ENCODE peak calls at places on chromosomes 3 and 15, in nine cellular contexts. J, B, Y, V, P, A, T, O and G are unnamed samples.

GRCh38 chr15:101063891-101064794 is 145.0 kb downstream of the LRRK1 start:
- DNase-seq in B (no peak), T (no peak), A (no peak), J (no peak), O (peak; percentile 29), Y (no peak), V (peak; percentile 46), P (no peak), G (no peak)

GRCh38 chr3:134376385-134376765 is 2.1 kb upstream of the AMOTL2 start:
- DNase-seq in Y (no peak), J (no peak), T (no peak), A (no peak), P (no peak), B (no peak), V (no peak), O (no peak), G (no peak)

GRCh38 chr15:50798684-50799083 is 33.2 kb upstream of the SPPL2A start:
- DNase-seq in V (no peak), A (no peak), Y (no peak), T (no peak), B (no peak), P (no peak), O (no peak), J (no peak), G (no peak)

GRCh38 chr3:30749230-30749629 is 142.8 kb downstream of the TGFBR2 start:
- DNase-seq in A (no peak), T (no peak), P (no peak), J (no peak), B (no peak), O (no peak), V (no peak), Y (no peak), G (no peak)

GRCh38 chr3:16113704-16114103 is 60.8 kb upstream of the GALNT15 start:
- DNase-seq in V (no peak), A (no peak), J (no peak), T (no peak), P (no peak), O (peak; percentile 53), Y (no peak), B (no peak), G (no peak)

GRCh38 chr3:57029383-57029782 is 31.1 kb upstream of the SPATA12 start:
- DNase-seq in J (no peak), Y (no peak), P (no peak), O (no peak), A (no peak), B (no peak), T (no peak), V (no peak), G (no peak)

GRCh38 chr3:13112521-13113345 is 39.5 kb upstream of the IQSEC1 start:
- DNase-seq in J (no peak), O (no peak), Y (no peak), A (no peak), V (no peak), T (no peak), B (no peak), P (no peak), G (no peak)

GRCh38 chr3:60708191-60708975 is 542.9 kb downstream of the FHIT start:
- DNase-seq in V (no peak), P (peak; percentile 76), Y (no peak), T (no peak), A (no peak), J (peak; percentile 3), B (no peak), O (peak; percentile 24), G (no peak)

GRCh38 chr3:38001456-38002081 is 11.0 kb downstream of the VILL start:
- DNase-seq in P (no peak), T (no peak), A (no peak), Y (no peak), O (no peak), V (no peak), J (no peak), B (no peak), G (no peak)

GRCh38 chr3:56851966-56852884 is 50.5 kb upstream of the ARHGEF3 start:
- DNase-seq in O (peak; percentile 69), J (no peak), Y (no peak), P (no peak), B (no peak), A (no peak), V (no peak), T (no peak), G (no peak)

GRCh38 chr3:52068055-52068704 is 11.8 kb upstream of the DUSP7 start:
- DNase-seq in B (no peak), V (no peak), O (no peak), Y (no peak), T (no peak), A (no peak), P (no peak), J (peak; percentile 69), G (no peak)

GRCh38 chr3:103048371-103048722 is 613.5 kb downstream of the ZPLD1 start:
- DNase-seq in V (no peak), J (no peak), P (no peak), B (no peak), T (no peak), O (peak; percentile 22), Y (no peak), A (no peak), G (no peak)

GRCh38 chr3:71057526-71057894 is 526.0 kb downstream of the FOXP1 start:
- DNase-seq in B (no peak), V (no peak), T (no peak), J (no peak), A (no peak), P (peak; percentile 5), O (no peak), Y (no peak), G (no peak)

GRCh38 chr3:156448300-156448699 is 106.6 kb downstream of the SSR3 start:
- DNase-seq in A (no peak), T (peak; percentile 20), O (peak; percentile 56), P (no peak), B (no peak), V (no peak), J (peak; percentile 57), Y (peak; percentile 10), G (no peak)

GRCh38 chr3:152069871-152070270 is 196.4 kb downstream of the SUCNR1 start:
- DNase-seq in P (no peak), T (no peak), B (no peak), V (no peak), O (no peak), A (no peak), J (no peak), Y (no peak), G (no peak)

GRCh38 chr3:183576487-183577107 is 21.1 kb upstream of the KLHL6 start:
- DNase-seq in J (no peak), Y (no peak), V (no peak), B (no peak), P (peak; percentile 82), T (no peak), O (peak; percentile 54), A (no peak), G (no peak)

GRCh38 chr3:134317106-134317947 is 56.9 kb downstream of the AMOTL2 start:
- DNase-seq in J (peak; percentile 46), A (no peak), O (no peak), V (no peak), B (no peak), T (no peak), P (no peak), Y (no peak), G (no peak)

GRCh38 chr15:76065267-76065666 is 5.5 kb downstream of the TMEM266 start:
- DNase-seq in A (no peak), Y (no peak), B (no peak), O (no peak), V (no peak), P (no peak), T (no peak), J (no peak), G (no peak)

GRCh38 chr3:140093742-140094141 is 158.8 kb downstream of the CLSTN2 start:
- DNase-seq in B (no peak), J (no peak), V (no peak), P (peak; percentile 87), O (peak; percentile 43), T (no peak), Y (no peak), A (no peak), G (peak; percentile 90)

GRCh38 chr15:39419651-39420050 is 161.2 kb upstream of the THBS1 start:
- DNase-seq in T (no peak), A (no peak), V (no peak), O (no peak), J (no peak), B (no peak), P (no peak), Y (no peak), G (no peak)

GRCh38 chr3:64133272-64133671 is 92.0 kb downstream of the PRICKLE2 start:
- DNase-seq in J (no peak), V (no peak), O (no peak), P (no peak), Y (no peak), A (no peak), B (no peak), T (no peak), G (no peak)

GRCh38 chr15:57571725-57572124 is 20.0 kb upstream of the MYZAP start:
- DNase-seq in A (no peak), V (no peak), T (no peak), P (no peak), J (no peak), O (no peak), Y (no peak), B (no peak), G (no peak)

GRCh38 chr3:159928071-159928491 is 60.6 kb upstream of the IL12A start:
- DNase-seq in T (no peak), J (peak; percentile 36), V (no peak), O (peak; percentile 23), P (no peak), Y (no peak), A (no peak), B (no peak), G (no peak)

GRCh38 chr15:41811432-41812195 is 16.3 kb upstream of the JMJD7 start:
- DNase-seq in P (peak; percentile 44), T (peak; percentile 63), V (peak; percentile 58), A (peak; percentile 69), O (peak; percentile 89), J (peak; percentile 90), Y (peak; percentile 70), B (peak; percentile 46), G (peak; percentile 25)

GRCh38 chr3:193884652-193885051 is 251.3 kb upstream of the HES1 start:
- DNase-seq in A (no peak), J (no peak), O (no peak), V (no peak), B (no peak), P (no peak), Y (no peak), T (no peak), G (no peak)

GRCh38 chr15:33278816-33279612 is 31.8 kb upstream of the RYR3 start:
- DNase-seq in V (no peak), P (no peak), O (peak; percentile 81), A (peak; percentile 56), J (peak; percentile 81), Y (no peak), B (no peak), T (no peak), G (no peak)

GRCh38 chr3:50192689-50193141 is 1.3 kb downstream of the GNAT1 start:
- DNase-seq in V (peak; percentile 33), B (peak; percentile 83), A (peak; percentile 37), T (peak; percentile 82), P (peak; percentile 57), O (peak; percentile 68), Y (peak; percentile 84), J (peak; percentile 66), G (peak; percentile 17)

GRCh38 chr3:126911162-126912026 is 71.5 kb upstream of the PLXNA1 start:
- DNase-seq in A (peak; percentile 12), O (peak; percentile 95), T (peak; percentile 53), Y (peak; percentile 64), P (no peak), B (peak; percentile 30), J (peak; percentile 95), V (no peak), G (no peak)

GRCh38 chr15:49406352-49407118 is 16.5 kb upstream of the FGF7 start:
- DNase-seq in Y (no peak), A (no peak), T (no peak), P (no peak), V (no peak), B (no peak), O (no peak), J (no peak), G (no peak)

GRCh38 chr3:50623840-50624474 is 7.0 kb downstream of the MAPKAPK3 start:
- DNase-seq in B (no peak), J (no peak), T (no peak), O (no peak), A (no peak), Y (no peak), P (no peak), V (no peak), G (no peak)

GRCh38 chr15:62287066-62287857 is 122.2 kb upstream of the C2CD4B start:
- DNase-seq in V (no peak), J (peak; percentile 21), P (no peak), T (no peak), Y (no peak), O (no peak), A (no peak), B (no peak), G (no peak)